ENCODE peak calls at places on chromosomes 2 and 18, in ten cellular contexts. G is myocyte; Z is HTR-8/SVneo; R is ELR; D is NCI-H2081 treated with DMSO at 0.1 percent for 48 hours; Y is NAMALWA; C is COLO829; W is activated T-cell treated with anti-CD3 and anti-CD28 coated beads, Interleukin-2, amount 50 U/mL, for 72 hours; A is effector memory CD4-positive, alpha-beta T cell; H is caudate nucleus. F is an unnamed sample.

GRCh38 chr2:173215316-173215715 is 139.4 kb upstream of the CDCA7 start:
- DNase-seq in W (no peak), Y (no peak), Z (no peak), D (no peak), A (no peak), G (no peak), C (no peak), R (no peak), H (no peak), F (no peak)

GRCh38 chr18:8703181-8703638 is 2.1 kb upstream of the MTCL1 start:
- DNase-seq in W (no peak), A (no peak), R (no peak), H (no peak), Z (no peak), C (no peak), G (no peak), Y (no peak), D (no peak), F (no peak)

GRCh38 chr2:3608373-3609278 is 13.7 kb downstream of the COLEC11 start:
- DNase-seq in Z (no peak), C (no peak), R (no peak), D (no peak), H (no peak), G (no peak), A (no peak), W (no peak), Y (no peak), F (no peak)

GRCh38 chr18:8994603-8995002 is 107.9 kb upstream of the NDUFV2 start:
- DNase-seq in A (no peak), R (peak; percentile 46), Y (no peak), G (peak; percentile 67), Z (no peak), D (no peak), H (no peak), W (no peak), C (no peak), F (no peak)

GRCh38 chr2:210459925-210460862 is 16.4 kb downstream of the LANCL1 start:
- DNase-seq in D (no peak), C (no peak), W (no peak), Y (peak; percentile 16), R (no peak), A (no peak), H (peak; percentile 55), G (peak; percentile 51), Z (no peak), F (no peak)

GRCh38 chr18:78128004-78128403 is 851.6 kb upstream of the SALL3 start:
- DNase-seq in W (no peak), H (no peak), R (no peak), C (no peak), A (no peak), Y (no peak), Z (no peak), D (no peak), G (no peak), F (no peak)

GRCh38 chr2:174699993-174700766 is 64.1 kb downstream of the CHRNA1 start:
- DNase-seq in A (peak; percentile 27), R (peak; percentile 64), Z (peak; percentile 62), D (no peak), H (no peak), G (peak; percentile 63), C (peak; percentile 73), Y (peak; percentile 73), W (peak; percentile 32), F (no peak)

GRCh38 chr18:79739440-79739778 is 58.3 kb upstream of the KCNG2 start:
- DNase-seq in G (no peak), D (no peak), H (no peak), R (no peak), A (no peak), Y (no peak), Z (no peak), C (no peak), W (no peak), F (no peak)

GRCh38 chr2:30684996-30685395 is 122.2 kb downstream of the CAPN13 start:
- DNase-seq in Z (no peak), R (no peak), D (no peak), H (no peak), G (no peak), Y (no peak), A (no peak), C (no peak), W (no peak), F (no peak)

GRCh38 chr2:239150125-239151011 is 250.5 kb downstream of the HDAC4 start:
- DNase-seq in G (no peak), Y (no peak), W (no peak), Z (no peak), C (no peak), R (no peak), H (no peak), A (peak; percentile 25), D (no peak), F (no peak)

GRCh38 chr2:172640389-172640788 is 84.5 kb downstream of the PDK1 start:
- DNase-seq in R (peak; percentile 35), D (peak; percentile 30), G (peak; percentile 35), C (no peak), Y (no peak), H (no peak), A (no peak), Z (no peak), W (no peak), F (no peak)

GRCh38 chr2:23706613-23707078 is 220.3 kb downstream of the ATAD2B start:
- DNase-seq in C (no peak), D (no peak), R (no peak), W (no peak), H (no peak), G (no peak), Y (no peak), A (no peak), Z (no peak), F (no peak)

GRCh38 chr2:161436411-161436810 is 20.3 kb downstream of the TBR1 start:
- DNase-seq in D (no peak), Y (no peak), H (no peak), G (peak; percentile 27), C (no peak), W (no peak), R (peak; percentile 91), Z (no peak), A (no peak), F (no peak)

GRCh38 chr2:219124379-219125110 is 36.1 kb downstream of the NHEJ1 start:
- DNase-seq in H (no peak), Y (no peak), G (peak; percentile 65), R (no peak), D (no peak), C (no peak), A (no peak), Z (no peak), W (no peak), F (no peak)

GRCh38 chr18:56068701-56069100 is 480.7 kb upstream of the TCF4 start:
- DNase-seq in R (no peak), Z (no peak), G (no peak), A (no peak), H (no peak), W (no peak), Y (no peak), D (no peak), C (no peak), F (no peak)

GRCh38 chr2:194445226-194445625 is 1211.8 kb upstream of the SLC39A10 start:
- DNase-seq in R (no peak), C (no peak), H (no peak), G (no peak), A (no peak), Z (no peak), W (no peak), Y (no peak), D (no peak), F (no peak)

GRCh38 chr2:234202601-234203000 is 152.1 kb downstream of the SPP2 start:
- DNase-seq in D (no peak), R (no peak), W (no peak), Y (no peak), C (no peak), H (no peak), Z (no peak), A (no peak), G (no peak), F (no peak)

GRCh38 chr2:16405551-16405950 is 260.1 kb downstream of the CYRIA start:
- DNase-seq in Y (no peak), G (no peak), W (no peak), R (no peak), D (no peak), A (no peak), C (no peak), H (no peak), Z (no peak), F (no peak)

GRCh38 chr2:111116843-111117665 is 3.7 kb upstream of the BCL2L11 start:
- DNase-seq in G (peak; percentile 86), R (peak; percentile 83), W (peak; percentile 79), Y (peak; percentile 76), D (no peak), C (peak; percentile 72), A (peak; percentile 52), Z (peak; percentile 88), H (peak; percentile 53), F (peak; percentile 51)

GRCh38 chr2:74005786-74006185 is 21.1 kb downstream of the TET3 start:
- DNase-seq in D (no peak), H (no peak), Y (no peak), C (no peak), G (peak; percentile 61), W (no peak), A (no peak), R (no peak), Z (no peak), F (no peak)

GRCh38 chr2:3476386-3477033 is 42.8 kb downstream of the ADI1 start:
- DNase-seq in G (peak; percentile 82), H (peak; percentile 61), Z (no peak), Y (no peak), A (no peak), C (peak; percentile 95), W (no peak), R (no peak), D (no peak), F (no peak)

GRCh38 chr18:34848695-34849094 is 138.6 kb downstream of the DTNA start:
- DNase-seq in C (no peak), H (no peak), Y (no peak), Z (no peak), W (no peak), D (no peak), G (no peak), R (peak; percentile 39), A (no peak), F (no peak)

GRCh38 chr18:36075862-36076587 is 8.7 kb upstream of the RPRD1A start:
- DNase-seq in A (no peak), Y (peak; percentile 48), H (no peak), D (no peak), C (no peak), Z (no peak), W (no peak), R (peak; percentile 90), G (no peak), F (no peak)

GRCh38 chr2:39119732-39120520 is 925 bp downstream of the SOS1 start:
- DNase-seq in G (peak; percentile 64), R (peak; percentile 66), A (peak; percentile 41), H (no peak), Y (peak; percentile 72), Z (no peak), W (peak; percentile 75), C (no peak), D (no peak), F (peak; percentile 40)

GRCh38 chr2:74137651-74138050 is 10.1 kb downstream of the BOLA3 start:
- DNase-seq in R (no peak), C (no peak), G (no peak), H (no peak), D (no peak), Z (no peak), W (no peak), A (no peak), Y (no peak), F (no peak)

GRCh38 chr18:73943763-73944162 is 203.9 kb downstream of the FBXO15 start:
- DNase-seq in Y (no peak), R (no peak), Z (no peak), D (no peak), A (no peak), C (no peak), H (no peak), W (no peak), G (no peak), F (no peak)

GRCh38 chr2:236856856-236857616 is 228.7 kb upstream of the COPS8 start:
- DNase-seq in C (no peak), Z (no peak), H (no peak), D (no peak), G (no peak), Y (no peak), W (no peak), A (no peak), R (no peak), F (no peak)

GRCh38 chr18:66795011-66795410 is 191.1 kb upstream of the CDH19 start:
- DNase-seq in Z (no peak), H (no peak), C (no peak), Y (no peak), R (peak; percentile 1), W (no peak), G (no peak), D (no peak), A (no peak), F (no peak)

F was measured in T-helper 9 cell.